ENCODE peak calls at places on chromosomes 13 and 19, in five cellular contexts. One of them, this sample, is unnamed.

GRCh38 chr13:36084131-36084530 is 47.1 kb downstream of the DCLK1 start:
- DNase-seq in MCF 10A: no peak
- DNase-seq in CD8-positive, alpha-beta memory T cell: no peak
- DNase-seq in endodermal cell: no peak
- DNase-seq in stimulated activated CD4-positive, alpha-beta T cell treated with anti-CD3 and anti-CD28 coated beads, TNF-alpha, amount 100 ng/mL, for 48 hours: no peak
- DNase-seq in this sample: no peak

GRCh38 chr19:46840157-46840942 is 10.3 kb downstream of the AP2S1 start:
- DNase-seq in CD8-positive, alpha-beta memory T cell: peak
- DNase-seq in stimulated activated CD4-positive, alpha-beta T cell treated with anti-CD3 and anti-CD28 coated beads, TNF-alpha, amount 100 ng/mL, for 48 hours: no peak
- DNase-seq in MCF 10A: peak
- DNase-seq in endodermal cell: peak
- DNase-seq in this sample: peak

GRCh38 chr13:90415902-90416301 is 931.6 kb upstream of the MIR17HG start:
- DNase-seq in endodermal cell: no peak
- DNase-seq in CD8-positive, alpha-beta memory T cell: no peak
- DNase-seq in MCF 10A: no peak
- DNase-seq in stimulated activated CD4-positive, alpha-beta T cell treated with anti-CD3 and anti-CD28 coated beads, TNF-alpha, amount 100 ng/mL, for 48 hours: no peak
- DNase-seq in this sample: no peak

GRCh38 chr13:20033486-20033885 is 75.0 kb downstream of the ZMYM2 start:
- DNase-seq in stimulated activated CD4-positive, alpha-beta T cell treated with anti-CD3 and anti-CD28 coated beads, TNF-alpha, amount 100 ng/mL, for 48 hours: no peak
- DNase-seq in endodermal cell: no peak
- DNase-seq in MCF 10A: no peak
- DNase-seq in CD8-positive, alpha-beta memory T cell: no peak
- DNase-seq in this sample: peak

GRCh38 chr19:35349614-35350521 is 2.2 kb downstream of the FFAR1 start:
- DNase-seq in endodermal cell: peak
- DNase-seq in MCF 10A: no peak
- DNase-seq in CD8-positive, alpha-beta memory T cell: no peak
- DNase-seq in stimulated activated CD4-positive, alpha-beta T cell treated with anti-CD3 and anti-CD28 coated beads, TNF-alpha, amount 100 ng/mL, for 48 hours: no peak
- DNase-seq in this sample: no peak

GRCh38 chr13:45542878-45543277 is 72.7 kb downstream of the ERICH6B start:
- DNase-seq in MCF 10A: no peak
- DNase-seq in CD8-positive, alpha-beta memory T cell: no peak
- DNase-seq in endodermal cell: no peak
- DNase-seq in stimulated activated CD4-positive, alpha-beta T cell treated with anti-CD3 and anti-CD28 coated beads, TNF-alpha, amount 100 ng/mL, for 48 hours: no peak
- DNase-seq in this sample: no peak

GRCh38 chr19:4140237-4140711 is 13.2 kb upstream of the CREB3L3 start:
- DNase-seq in CD8-positive, alpha-beta memory T cell: peak
- DNase-seq in endodermal cell: peak
- DNase-seq in MCF 10A: peak
- DNase-seq in stimulated activated CD4-positive, alpha-beta T cell treated with anti-CD3 and anti-CD28 coated beads, TNF-alpha, amount 100 ng/mL, for 48 hours: no peak
- DNase-seq in this sample: peak

GRCh38 chr13:102645701-102646100 is 48.9 kb downstream of the TPP2 start:
- DNase-seq in stimulated activated CD4-positive, alpha-beta T cell treated with anti-CD3 and anti-CD28 coated beads, TNF-alpha, amount 100 ng/mL, for 48 hours: no peak
- DNase-seq in MCF 10A: no peak
- DNase-seq in CD8-positive, alpha-beta memory T cell: no peak
- DNase-seq in endodermal cell: no peak
- DNase-seq in this sample: no peak

GRCh38 chr19:58001895-58002369 is 688 bp downstream of the ZNF606 start:
- DNase-seq in CD8-positive, alpha-beta memory T cell: no peak
- DNase-seq in MCF 10A: no peak
- DNase-seq in stimulated activated CD4-positive, alpha-beta T cell treated with anti-CD3 and anti-CD28 coated beads, TNF-alpha, amount 100 ng/mL, for 48 hours: no peak
- DNase-seq in endodermal cell: no peak
- DNase-seq in this sample: no peak